ENCODE peak calls at places on chromosomes 5 and 9, in four cellular contexts. L, T, K and C are unnamed samples.
A peak's percentile ranks its signal among the peaks of the same experiment; 100 is the strongest.

GRCh38 chr5:177369050-177369912 is 11.6 kb downstream of the RGS14 start:
- DNase-seq in L (no peak), T (peak; percentile 79), K (no peak), C (no peak)

GRCh38 chr5:137300411-137301240 is 198.5 kb downstream of the SPOCK1 start:
- DNase-seq in L (no peak), T (peak; percentile 49), K (no peak), C (peak; percentile 21)

GRCh38 chr5:82497242-82497641 is 219.1 kb upstream of the RPS23 start:
- DNase-seq in L (no peak), T (no peak), K (no peak), C (no peak)

GRCh38 chr5:39547548-39548154 is 122.9 kb upstream of the DAB2 start:
- DNase-seq in L (peak; percentile 25), T (peak; percentile 43), K (no peak), C (peak; percentile 63)

GRCh38 chr9:115193777-115194176 is 75.8 kb upstream of the TNC start:
- DNase-seq in L (no peak), T (no peak), K (no peak), C (no peak)

GRCh38 chr5:5293029-5293428 is 129.4 kb upstream of the ICE1 start:
- DNase-seq in L (no peak), T (no peak), K (no peak), C (no peak)

GRCh38 chr5:56026863-56027300 is 32.1 kb upstream of the IL6ST start:
- DNase-seq in L (no peak), T (peak; percentile 84), K (no peak), C (peak; percentile 76)

GRCh38 chr5:141872496-141873356 is 5.5 kb downstream of the PCDH1 start:
- DNase-seq in L (no peak), T (no peak), K (no peak), C (no peak)

GRCh38 chr9:20558609-20559016 is 63.7 kb downstream of the MLLT3 start:
- DNase-seq in L (no peak), T (peak; percentile 72), K (peak; percentile 26), C (peak; percentile 73)

GRCh38 chr5:124866355-124867063 is 120.1 kb upstream of the ZNF608 start:
- DNase-seq in L (no peak), T (no peak), K (no peak), C (no peak)

GRCh38 chr9:79353856-79354520 is 217.8 kb upstream of the TLE4 start:
- DNase-seq in L (no peak), T (no peak), K (no peak), C (peak; percentile 83)

GRCh38 chr9:2621678-2622360 is at the start of gene VLDLR:
- DNase-seq in L (no peak), T (peak; percentile 43), K (no peak), C (peak; percentile 9)

GRCh38 chr5:15518786-15519185 is 18.8 kb downstream of the FBXL7 start:
- DNase-seq in L (no peak), T (no peak), K (no peak), C (no peak)

GRCh38 chr5:42306287-42306686 is 117.0 kb upstream of the GHR start:
- DNase-seq in L (no peak), T (no peak), K (no peak), C (no peak)

GRCh38 chr5:93189707-93190120 is 391.3 kb downstream of the NR2F1-AS1 start:
- DNase-seq in L (no peak), T (peak; percentile 38), K (no peak), C (peak; percentile 93)

GRCh38 chr9:93676310-93677054 is 100.1 kb downstream of the PHF2 start:
- DNase-seq in L (no peak), T (no peak), K (no peak), C (no peak)

GRCh38 chr5:115494570-115495289 is 49.8 kb downstream of the FEM1C start:
- DNase-seq in L (no peak), T (no peak), K (no peak), C (peak; percentile 60)

GRCh38 chr9:18720691-18721090 is 246.7 kb downstream of the ADAMTSL1 start:
- DNase-seq in L (no peak), T (no peak), K (no peak), C (no peak)